ENCODE peak calls at places on chromosomes 4 and X, in six cellular contexts. J is brain microvascular endothelial cell, T is GM06990, F is SK-N-SH, W is heart left ventricle, H is right atrium auricular region. Q is an unnamed sample.
A peak's percentile ranks its signal among the peaks of the same experiment; 100 is the strongest.

GRCh38 chr4:41693629-41694028 is 54.9 kb downstream of the PHOX2B start:
- DNase-seq in J (peak; percentile 12), T (no peak), F (peak; percentile 27), W (no peak), H (no peak), Q (peak; percentile 54)

GRCh38 chr4:39932776-39933402 is 44.8 kb downstream of the PDS5A start:
- DNase-seq in J (no peak), T (peak; percentile 20), F (no peak), W (no peak), H (no peak), Q (no peak)

GRCh38 chr4:124066579-124066978 is 646.0 kb downstream of the ANKRD50 start:
- DNase-seq in J (no peak), T (no peak), F (no peak), W (no peak), H (no peak), Q (no peak)

GRCh38 chrX:120653000-120653399 is 23.1 kb upstream of the C1GALT1C1 start:
- DNase-seq in J (no peak), T (no peak), F (no peak), W (no peak), H (no peak), Q (no peak)

GRCh38 chrX:30674799-30675198 is 21.6 kb downstream of the GK start:
- DNase-seq in J (no peak), T (no peak), F (no peak), W (no peak), H (no peak), Q (no peak)

GRCh38 chr4:20883231-20883630 is 183.0 kb downstream of the PACRGL start:
- DNase-seq in J (no peak), T (no peak), F (no peak), W (no peak), H (no peak), Q (no peak)

GRCh38 chrX:109472939-109473713 is 8.8 kb downstream of the GUCY2F start:
- DNase-seq in J (peak; percentile 81), T (no peak), F (peak; percentile 1), W (no peak), H (no peak), Q (peak; percentile 64)

GRCh38 chr4:156790866-156791265 is 180.7 kb downstream of the PDGFC start:
- DNase-seq in J (peak; percentile 59), T (no peak), F (no peak), W (no peak), H (no peak), Q (no peak)

GRCh38 chr4:8725845-8726244 is 133.3 kb downstream of the CPZ start:
- DNase-seq in J (no peak), T (no peak), F (no peak), W (no peak), H (no peak), Q (no peak)

GRCh38 chr4:145808021-145808650 is 128.2 kb downstream of the C4orf51 start:
- DNase-seq in J (peak; percentile 94), T (peak; percentile 77), F (peak; percentile 65), W (no peak), H (no peak), Q (peak; percentile 99)

GRCh38 chr4:3283483-3283882 is 9.3 kb upstream of the RGS12 start:
- DNase-seq in J (no peak), T (no peak), F (no peak), W (no peak), H (no peak), Q (no peak)

GRCh38 chrX:12886545-12886944 is 19.7 kb downstream of the TLR7 start:
- DNase-seq in J (no peak), T (no peak), F (no peak), W (no peak), H (no peak), Q (no peak)

GRCh38 chrX:145405012-145405411 is 157.7 kb downstream of the SPANXN1 start:
- DNase-seq in J (peak; percentile 16), T (no peak), F (peak; percentile 29), W (no peak), H (no peak), Q (peak; percentile 27)

GRCh38 chr4:150310159-150310895 is 232.1 kb downstream of the DCLK2 start:
- DNase-seq in J (peak; percentile 77), T (no peak), F (no peak), W (no peak), H (no peak), Q (no peak)

GRCh38 chr4:159060161-159060560 is 42.7 kb upstream of the RAPGEF2 start:
- DNase-seq in J (no peak), T (no peak), F (no peak), W (peak; percentile 57), H (no peak), Q (no peak)

GRCh38 chr4:127224556-127224955 is 408.2 kb upstream of the INTU start:
- DNase-seq in J (no peak), T (no peak), F (no peak), W (no peak), H (no peak), Q (no peak)

GRCh38 chrX:130523460-130524394 is 121.9 kb downstream of the RBMX2 start:
- DNase-seq in J (no peak), T (no peak), F (peak; percentile 80), W (peak; percentile 30), H (no peak), Q (peak; percentile 10)

GRCh38 chrX:30153881-30154260 is 61.5 kb upstream of the MAGEB2 start:
- DNase-seq in J (no peak), T (no peak), F (no peak), W (no peak), H (no peak), Q (no peak)

GRCh38 chrX:68685722-68686683 is 38.5 kb downstream of the STARD8 start:
- DNase-seq in J (peak; percentile 32), T (peak; percentile 3), F (peak; percentile 49), W (peak; percentile 66), H (peak; percentile 70), Q (no peak)

GRCh38 chr4:56937262-56937661 is 29.6 kb downstream of the REST start:
- DNase-seq in J (peak; percentile 84), T (no peak), F (no peak), W (no peak), H (no peak), Q (peak; percentile 98)

GRCh38 chr4:156962551-156962974 is 9.0 kb downstream of the PDGFC start:
- DNase-seq in J (no peak), T (no peak), F (no peak), W (peak; percentile 49), H (no peak), Q (peak; percentile 69)

GRCh38 chr4:56746639-56747038 is 65.5 kb upstream of the HOPX start:
- DNase-seq in J (no peak), T (no peak), F (no peak), W (no peak), H (no peak), Q (no peak)

GRCh38 chr4:153465922-153466636 is at the start of gene TMEM131L:
- DNase-seq in J (peak; percentile 38), T (peak; percentile 87), F (peak; percentile 95), W (peak; percentile 84), H (no peak), Q (no peak)

GRCh38 chrX:119826399-119826959 is 26.3 kb downstream of the UPF3B start:
- DNase-seq in J (peak; percentile 23), T (peak; percentile 9), F (no peak), W (no peak), H (no peak), Q (peak; percentile 9)

GRCh38 chr4:68906238-68907137 is 45.1 kb downstream of the UGT2A3 start:
- DNase-seq in J (no peak), T (no peak), F (no peak), W (no peak), H (peak; percentile 59), Q (peak; percentile 12)

GRCh38 chr4:2786152-2786671 is 6.7 kb upstream of the SH3BP2 start:
- DNase-seq in J (no peak), T (peak; percentile 78), F (no peak), W (no peak), H (no peak), Q (no peak)

GRCh38 chr4:158778065-158778711 is 9.4 kb downstream of the FNIP2 start:
- DNase-seq in J (no peak), T (peak; percentile 3), F (no peak), W (no peak), H (no peak), Q (no peak)

DNA sequence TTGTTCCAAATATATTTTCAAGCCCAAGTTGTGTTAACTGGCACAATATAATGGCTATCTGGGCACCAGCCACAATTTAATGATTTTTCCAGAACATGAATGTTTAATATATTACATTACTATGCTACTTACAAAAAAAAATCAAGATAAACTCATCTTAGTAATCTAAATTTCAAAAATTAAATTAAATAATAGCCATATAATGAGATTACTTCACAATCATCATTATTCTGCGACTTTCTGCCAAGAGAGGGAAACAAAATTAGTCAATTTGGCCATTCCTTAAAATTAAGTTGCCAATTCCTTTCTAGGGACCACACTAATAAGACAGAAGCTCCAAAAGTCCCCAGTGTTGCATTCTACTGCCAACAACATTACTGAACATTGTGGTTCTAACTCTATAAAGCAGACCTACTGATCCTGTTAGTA is 7.5 kb downstream of the NEK1 start:
- DNase-seq in J (no peak), T (no peak), F (peak; percentile 36), W (no peak), H (no peak), Q (no peak)
- TF ChIP-seq CTCF in J (no peak), T (no peak), F (no peak), W (no peak), H (no peak), Q (no peak)

GRCh38 chrX:133674726-133675470 is 259.6 kb upstream of the GPC4 start:
- DNase-seq in J (no peak), T (no peak), F (no peak), W (no peak), H (no peak), Q (peak; percentile 65)

GRCh38 chrX:133677123-133678063 is 262.1 kb upstream of the GPC4 start:
- DNase-seq in J (no peak), T (no peak), F (no peak), W (no peak), H (no peak), Q (no peak)

GRCh38 chrX:133681416-133681815 is 266.1 kb upstream of the GPC4 start:
- DNase-seq in J (no peak), T (no peak), F (no peak), W (no peak), H (no peak), Q (no peak)

GRCh38 chrX:133681897-133682296 is 266.6 kb upstream of the GPC4 start:
- DNase-seq in J (no peak), T (no peak), F (no peak), W (no peak), H (no peak), Q (peak; percentile 52)

GRCh38 chrX:133676344-133677122 is 261.2 kb upstream of the GPC4 start:
- DNase-seq in J (no peak), T (no peak), F (no peak), W (no peak), H (no peak), Q (no peak)
- H3K27me3 ChIP-seq in J (no peaks in the 10 kb centered on the region), T (no peaks in the 10 kb centered on the region), F (peaks cover 15% of the 10 kb centered on the region), W (no peaks in the 10 kb centered on the region), H (no peaks in the 10 kb centered on the region), Q (no peaks in the 10 kb centered on the region)

DNA sequence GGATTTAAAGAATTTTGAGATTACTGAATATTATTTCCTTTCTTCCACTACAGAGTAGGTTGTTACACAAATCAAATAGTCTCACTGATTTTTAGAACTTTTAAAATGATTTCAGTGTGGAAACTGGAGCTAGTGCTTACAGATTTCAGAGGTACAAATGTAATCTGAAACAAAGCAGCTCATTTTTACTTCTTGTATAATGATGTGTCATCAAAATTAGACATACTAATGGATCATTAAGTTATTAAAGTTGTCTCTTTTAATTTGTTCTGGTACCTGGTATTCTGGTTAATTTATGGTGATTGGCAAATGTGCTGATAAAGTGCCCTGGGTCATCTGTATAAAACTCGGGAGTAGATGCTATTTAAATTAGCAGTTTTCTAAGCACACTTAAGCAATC is 1528.3 kb downstream of the RPA4 start:
- DNase-seq in J (no peak), T (no peak), F (no peak), W (no peak), H (no peak), Q (no peak)
- H3K36me3 ChIP-seq in J (no peaks in the 10 kb centered on the region), T (no peaks in the 10 kb centered on the region), F (no peaks in the 10 kb centered on the region), W (no peaks in the 10 kb centered on the region), H (no peaks in the 10 kb centered on the region), Q (no peaks in the 10 kb centered on the region)

GRCh38 chr4:32748498-32748897 is 2028.3 kb downstream of the PCDH7 start:
- DNase-seq in J (no peak), T (no peak), F (no peak), W (no peak), H (no peak), Q (no peak)
- TF ChIP-seq CTCF in J (no peak), T (no peak), F (no peak), W (no peak), H (no peak), Q (no peak)